ENCODE peak calls at places on chromosomes 2 and 18, in seven cellular contexts. V is ovary; B is activated T-helper 2 cell treated with anti-CD3 and anti-CD28 coated beads, Interferon-gamma antibody, Interleukin-2, Interleukin-4, amounts not matched to agents 10 μg/mL and 5 μg/mL and 100 μg/mL, durations not matched to agents 14 hours and 24 hours and 36 hours; Y is H54; E is dorsolateral prefrontal cortex; A is stimulated activated CD8-positive, alpha-beta memory T cell treated with anti-CD3 and anti-CD28 coated beads, Interleukin-4, amount 100 ng/mL, for 24 hours; X is GM13977. K is an unnamed sample.

GRCh38 chr2:10592652-10593051 is 97.1 kb downstream of the NOL10 start:
- DNase-seq in B (no peak), Y (no peak), V (no peak), X (no peak), A (no peak), E (no peak), K (no peak)

GRCh38 chr2:216082805-216083204 is 1.1 kb downstream of the TMEM169 start:
- DNase-seq in E (peak), V (no peak), Y (no peak), A (no peak), X (no peak), B (no peak), K (peak)

GRCh38 chr2:98436734-98437133 is 7.9 kb upstream of the INPP4A start:
- DNase-seq in V (no peak), A (no peak), X (no peak), E (no peak), B (no peak), Y (no peak), K (no peak)

GRCh38 chr18:4248686-4249085 is 206.4 kb downstream of the DLGAP1 start:
- DNase-seq in A (no peak), E (no peak), X (no peak), Y (no peak), V (no peak), B (no peak), K (no peak)

GRCh38 chr2:160512484-160512883 is 18.9 kb upstream of the RBMS1 start:
- DNase-seq in X (no peak), V (no peak), Y (no peak), B (no peak), E (no peak), A (no peak), K (no peak)

GRCh38 chr2:136015688-136016087 is 30.3 kb upstream of the DARS1 start:
- DNase-seq in V (no peak), Y (no peak), X (no peak), E (no peak), A (no peak), B (no peak), K (no peak)

GRCh38 chr2:38505779-38506178 is 96.9 kb downstream of the HNRNPLL start:
- DNase-seq in Y (peak), X (no peak), V (peak), E (no peak), B (no peak), A (no peak), K (no peak)

GRCh38 chr2:37969731-37970130 is 44.6 kb downstream of the RMDN2 start:
- DNase-seq in B (no peak), Y (no peak), V (no peak), A (no peak), E (no peak), X (no peak), K (no peak)

GRCh38 chr2:21155365-21156136 is 31.8 kb downstream of the TDRD15 start:
- DNase-seq in B (no peak), E (no peak), V (no peak), Y (no peak), X (no peak), A (no peak), K (no peak)

GRCh38 chr2:157900684-157901083 is 24.6 kb upstream of the ACVR1 start:
- DNase-seq in B (no peak), E (no peak), X (no peak), V (no peak), A (no peak), Y (no peak), K (no peak)

GRCh38 chr2:173448938-173449471 is 94.3 kb downstream of the CDCA7 start:
- DNase-seq in B (peak), Y (peak), A (peak), V (no peak), X (peak), E (no peak), K (peak)

GRCh38 chr2:238124488-238125126 is 13.9 kb upstream of the KLHL30 start:
- DNase-seq in Y (no peak), X (no peak), E (no peak), B (no peak), V (no peak), A (no peak), K (no peak)

GRCh38 chr2:168336786-168337388 is 89.5 kb upstream of the STK39 start:
- DNase-seq in V (peak), B (peak), X (peak), A (peak), Y (no peak), E (no peak), K (no peak)

GRCh38 chr2:63029058-63029457 is 21.6 kb upstream of the OTX1 start:
- DNase-seq in V (no peak), B (no peak), Y (no peak), A (no peak), X (no peak), E (no peak), K (no peak)

GRCh38 chr2:133484106-133484505 is 84.2 kb downstream of the NCKAP5 start:
- DNase-seq in V (no peak), B (no peak), E (no peak), Y (no peak), A (no peak), X (no peak), K (no peak)

GRCh38 chr2:234818937-234819336 is 132.9 kb upstream of the SH3BP4 start:
- DNase-seq in B (no peak), V (no peak), A (no peak), Y (no peak), E (no peak), X (no peak), K (no peak)

GRCh38 chr2:206765242-206766056 is at the start of the genes FASTKD2 and MDH1B:
- DNase-seq in B (peak), X (peak), E (peak), V (peak), Y (peak), A (peak), K (peak)

GRCh38 chr2:54648256-54648655 is 75.2 kb upstream of the EML6 start:
- DNase-seq in A (no peak), Y (no peak), E (no peak), B (no peak), X (no peak), V (no peak), K (no peak)

GRCh38 chr2:72685666-72686065 is 140.2 kb downstream of the EXOC6B start:
- DNase-seq in A (no peak), E (no peak), Y (no peak), B (no peak), X (no peak), V (no peak), K (no peak)

GRCh38 chr18:23066504-23067039 is 68.7 kb upstream of the CABLES1 start:
- DNase-seq in E (no peak), V (no peak), Y (no peak), B (no peak), A (no peak), X (no peak), K (no peak)

GRCh38 chr2:10444463-10444862 is 3.7 kb downstream of the ODC1 start:
- DNase-seq in E (no peak), A (peak), B (no peak), Y (no peak), X (no peak), V (no peak), K (no peak)

GRCh38 chr18:7158201-7158600 is 40.6 kb upstream of the LAMA1 start:
- DNase-seq in X (no peak), V (no peak), E (no peak), B (no peak), A (no peak), Y (peak), K (no peak)

GRCh38 chr2:118251427-118251826 is 163.2 kb downstream of the INSIG2 start:
- DNase-seq in X (no peak), Y (no peak), B (no peak), V (no peak), A (no peak), E (no peak), K (no peak)

GRCh38 chr18:59918320-59918755 is 18.5 kb downstream of the PMAIP1 start:
- DNase-seq in A (no peak), X (no peak), B (no peak), E (no peak), V (no peak), Y (no peak), K (no peak)

K was measured in posterior cingulate gyrus.